ENCODE peak calls at places on chromosomes 1 and 21, in seven cellular contexts. A is A549, J is AG09309, T is breast epithelium, P is GM12864, L is tibial nerve, N is body of pancreas. W is an unnamed sample.

GRCh38 chr21:34846601-34847112 is 177.9 kb downstream of the CLIC6 start:
- DNase-seq in A (peak), J (no peak), T (no peak), P (no peak), L (no peak), N (no peak), W (no peak)

GRCh38 chr1:89142160-89142559 is 16.2 kb upstream of the GBP2 start:
- DNase-seq in A (no peak), J (no peak), T (no peak), P (no peak), L (no peak), N (no peak), W (no peak)

GRCh38 chr1:181969902-181970301 is 91.6 kb downstream of the ZNF648 start:
- DNase-seq in A (no peak), J (no peak), T (no peak), P (no peak), L (no peak), N (no peak), W (no peak)

GRCh38 chr1:38111589-38111988 is 65.0 kb upstream of the POU3F1 start:
- DNase-seq in A (no peak), J (no peak), T (no peak), P (no peak), L (no peak), N (no peak), W (no peak)

GRCh38 chr1:9069324-9070100 is at the start of gene SLC2A5:
- DNase-seq in A (no peak), J (no peak), T (no peak), P (peak), L (peak), N (no peak), W (peak)

GRCh38 chr1:33130297-33130696 is 49.3 kb downstream of the AZIN2 start:
- DNase-seq in A (no peak), J (no peak), T (no peak), P (peak), L (no peak), N (no peak), W (no peak)

GRCh38 chr1:55503663-55504305 is 288.6 kb upstream of the USP24 start:
- DNase-seq in A (no peak), J (no peak), T (no peak), P (no peak), L (no peak), N (no peak), W (no peak)

GRCh38 chr1:14531519-14531918 is 67.0 kb upstream of the KAZN start:
- DNase-seq in A (no peak), J (no peak), T (no peak), P (no peak), L (no peak), N (no peak), W (no peak)

GRCh38 chr1:211735208-211736170 is 60.1 kb upstream of the NEK2 start:
- DNase-seq in A (peak), J (peak), T (peak), P (no peak), L (peak), N (no peak), W (no peak)

GRCh38 chr1:47788761-47789160 is 208.4 kb downstream of the TRABD2B start:
- DNase-seq in A (no peak), J (no peak), T (no peak), P (no peak), L (no peak), N (no peak), W (no peak)

GRCh38 chr1:151847867-151848596 is 5.5 kb downstream of the THEM5 start:
- DNase-seq in A (no peak), J (no peak), T (no peak), P (no peak), L (no peak), N (no peak), W (no peak)

GRCh38 chr1:246012271-246012854 is 494.7 kb downstream of the SMYD3 start:
- DNase-seq in A (peak), J (peak), T (no peak), P (no peak), L (no peak), N (no peak), W (no peak)

GRCh38 chr1:201350884-201351283 is 26.6 kb downstream of the TNNT2 start:
- DNase-seq in A (no peak), J (no peak), T (no peak), P (no peak), L (no peak), N (no peak), W (no peak)

GRCh38 chr1:218224101-218224500 is 61.0 kb upstream of the RRP15 start:
- DNase-seq in A (no peak), J (no peak), T (no peak), P (no peak), L (no peak), N (no peak), W (no peak)
- H3K4me3 ChIP-seq in A (no peak), J (no peak), T (no peak), P (no peak), L (no peak), N (no peak), W (no peak)

DNA sequence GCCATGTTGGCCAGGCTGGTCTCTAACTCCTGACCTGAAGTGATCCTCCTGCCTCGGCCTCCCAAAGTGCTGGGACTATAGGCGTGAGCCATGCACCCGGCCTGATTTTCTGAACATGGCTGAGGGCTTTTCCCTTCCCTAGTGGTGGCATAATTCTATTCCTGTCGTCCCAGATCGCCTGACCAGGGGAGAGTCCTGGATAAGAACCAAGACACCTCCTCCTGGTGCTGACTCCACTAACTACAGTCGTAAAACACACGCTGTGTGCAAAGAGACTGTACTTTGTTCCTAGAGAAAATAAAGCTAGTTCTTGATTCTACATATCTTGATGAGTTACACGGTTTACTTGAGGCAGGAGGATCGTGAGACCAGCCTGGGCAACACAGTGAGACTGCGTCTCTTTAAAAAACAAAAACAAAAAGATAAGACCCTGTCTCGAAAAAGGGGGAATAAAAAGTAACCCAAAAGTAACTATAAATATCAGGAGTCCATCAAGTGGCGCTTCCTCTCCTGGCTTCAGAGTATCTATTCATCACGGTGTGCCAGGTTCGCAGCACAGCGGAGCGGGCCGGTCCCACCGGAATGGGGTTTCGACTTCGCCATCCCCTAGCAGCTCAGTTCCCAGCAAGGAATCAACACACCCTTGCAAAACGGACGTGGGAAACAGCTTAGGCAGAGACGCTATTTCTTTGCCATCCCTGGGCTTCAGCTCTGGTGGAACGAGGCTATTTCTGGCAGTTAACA is 973 bp downstream of the SDF4 start:
- DNase-seq in A (peak), J (peak), T (no peak), P (no peak), L (no peak), N (no peak), W (peak)
- TF ChIP-seq CTCF in A (no peak), J (peak), T (no peak), P (peak), L (no peak), N (no peak), W (no peak)

DNA sequence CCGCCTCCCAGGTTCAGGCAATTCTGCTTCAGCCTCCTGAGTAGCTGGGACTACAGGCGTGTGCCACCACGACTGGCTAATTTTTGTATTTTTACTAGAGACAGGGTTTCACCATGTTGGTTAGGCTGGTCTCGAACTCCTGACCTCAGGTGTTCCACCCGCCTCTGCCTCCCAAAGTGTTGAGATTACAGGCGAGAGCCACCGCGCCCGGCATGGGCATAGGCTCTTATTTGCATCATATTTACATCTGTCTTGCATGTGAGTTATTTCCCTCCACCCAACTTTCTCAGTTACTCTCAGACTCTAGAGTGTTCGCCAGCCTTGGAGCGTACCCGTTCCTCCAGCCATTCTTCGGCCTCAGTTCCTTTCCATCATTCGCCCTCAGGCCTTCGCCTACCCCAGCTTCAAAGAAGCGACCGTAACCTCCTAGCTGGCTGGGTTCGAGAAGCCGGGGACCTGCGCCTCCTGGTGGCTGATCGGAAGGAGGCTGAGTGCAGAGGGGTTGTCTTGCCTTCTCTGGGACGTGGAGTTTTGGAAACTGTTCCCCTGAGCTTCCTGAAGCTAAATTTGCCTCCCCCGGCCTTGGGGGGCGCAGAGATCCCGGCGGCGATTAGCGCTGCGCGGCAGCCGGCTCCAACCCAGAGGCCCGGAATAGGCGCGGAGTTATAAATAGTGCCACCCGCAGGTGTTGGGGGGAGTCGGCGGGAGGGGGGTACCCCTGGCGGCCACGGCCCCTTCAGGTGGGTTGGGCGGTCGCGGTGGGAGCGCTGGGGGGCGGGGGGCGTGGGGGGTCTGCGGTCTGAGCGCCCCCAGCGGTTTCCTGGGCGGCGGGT is 3.6 kb upstream of the ZBTB7B start:
- DNase-seq in A (peak), J (no peak), T (no peak), P (no peak), L (no peak), N (peak), W (peak)
- H3K4me3 ChIP-seq in A (peak), J (peak), T (peak), P (peak), L (peak), N (no peak), W (no peak)

GRCh38 chr21:31752967-31753366 is 21.0 kb upstream of the SCAF4 start:
- DNase-seq in A (no peak), J (no peak), T (no peak), P (no peak), L (no peak), N (no peak), W (no peak)

GRCh38 chr21:31756787-31757186 is 24.9 kb upstream of the SCAF4 start:
- DNase-seq in A (no peak), J (no peak), T (no peak), P (no peak), L (no peak), N (no peak), W (no peak)

GRCh38 chr21:31754561-31754960 is 22.6 kb upstream of the SCAF4 start:
- DNase-seq in A (no peak), J (no peak), T (no peak), P (no peak), L (no peak), N (no peak), W (no peak)

GRCh38 chr21:31753949-31754348 is 22.0 kb upstream of the SCAF4 start:
- DNase-seq in A (no peak), J (no peak), T (no peak), P (no peak), L (no peak), N (no peak), W (no peak)

DNA sequence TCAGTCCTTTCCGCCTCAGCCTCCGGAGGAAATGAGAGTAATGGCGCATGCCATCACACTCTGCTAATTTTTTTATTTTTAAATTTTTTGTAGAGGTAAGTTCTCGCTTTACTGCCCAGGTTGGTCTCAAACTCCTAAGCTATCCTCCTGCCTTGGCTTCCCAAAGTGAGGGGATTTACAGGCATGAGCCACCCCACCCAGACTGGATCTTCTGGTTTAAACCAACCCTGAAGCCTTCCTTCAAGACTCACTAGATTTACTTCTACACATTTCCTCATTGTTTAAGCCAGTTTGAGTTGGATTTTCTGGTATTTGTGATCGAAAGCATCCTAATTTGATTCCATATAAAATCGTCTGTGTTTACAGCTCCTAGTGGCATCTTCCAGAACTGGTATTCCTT is 23.1 kb upstream of the SCAF4 start:
- DNase-seq in A (no peak), J (no peak), T (no peak), P (no peak), L (no peak), N (no peak), W (no peak)
- TF ChIP-seq CTCF in A (no peak), J (no peak), T (no peak), P (no peak), L (no peak), N (no peak), W (no peak)

GRCh38 chr1:178959543-178960460 is 65.9 kb upstream of the FAM20B start:
- DNase-seq in A (no peak), J (no peak), T (no peak), P (no peak), L (no peak), N (no peak), W (no peak)

GRCh38 chr1:178961868-178962267 is 63.8 kb upstream of the FAM20B start:
- DNase-seq in A (no peak), J (no peak), T (no peak), P (no peak), L (no peak), N (no peak), W (no peak)

GRCh38 chr1:178961331-178961730 is 64.4 kb upstream of the FAM20B start:
- DNase-seq in A (no peak), J (no peak), T (no peak), P (no peak), L (no peak), N (no peak), W (no peak)

GRCh38 chr1:178958491-178958890 is 67.2 kb upstream of the FAM20B start:
- DNase-seq in A (no peak), J (no peak), T (no peak), P (no peak), L (no peak), N (no peak), W (no peak)

DNA sequence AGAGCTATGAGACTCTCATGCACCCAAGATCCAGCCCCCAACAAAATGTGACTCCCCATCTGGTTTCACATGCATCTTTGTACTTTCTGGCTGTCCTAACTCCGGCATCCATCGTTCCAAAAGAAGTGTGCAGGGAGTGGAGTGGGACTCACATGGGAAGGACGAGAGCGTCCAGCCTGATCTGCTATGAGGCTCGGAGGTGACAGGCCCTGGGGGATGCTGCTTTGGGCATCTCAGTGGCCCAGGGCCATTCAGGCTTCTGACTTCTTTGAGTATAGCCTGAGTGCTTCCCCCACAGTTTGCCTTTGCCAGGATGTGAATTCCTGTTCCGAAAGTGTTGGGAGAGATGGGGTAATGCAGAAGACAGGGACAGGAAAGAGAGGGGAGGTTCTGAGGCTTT is 64.9 kb upstream of the FAM20B start:
- DNase-seq in A (no peak), J (no peak), T (no peak), P (no peak), L (no peak), N (no peak), W (no peak)
- H3K4me3 ChIP-seq in A (no peak), J (no peak), T (no peak), P (no peak), L (no peak), N (no peak), W (no peak)

GRCh38 chr1:42266253-42267135 is 68.5 kb downstream of the FOXJ3 start:
- DNase-seq in A (no peak), J (no peak), T (no peak), P (no peak), L (no peak), N (no peak), W (no peak)
- TF ChIP-seq CTCF in A (no peak), J (no peak), T (no peak), P (peak), L (no peak), N (no peak), W (no peak)

GRCh38 chr1:24043345-24044032 is 63.4 kb upstream of the SRSF10 start:
- DNase-seq in A (no peak), J (no peak), T (no peak), P (no peak), L (no peak), N (no peak), W (no peak)

GRCh38 chr1:24048205-24048869 is 63.6 kb downstream of the MYOM3 start:
- DNase-seq in A (no peak), J (no peak), T (no peak), P (no peak), L (no peak), N (no peak), W (no peak)

GRCh38 chr1:24042375-24042774 is 62.2 kb upstream of the SRSF10 start:
- DNase-seq in A (no peak), J (no peak), T (no peak), P (no peak), L (no peak), N (no peak), W (no peak)

GRCh38 chr1:24047101-24047459 is 64.9 kb downstream of the MYOM3 start:
- DNase-seq in A (peak), J (no peak), T (no peak), P (no peak), L (peak), N (no peak), W (no peak)

GRCh38 chr1:24045766-24046165 is 65.6 kb upstream of the SRSF10 start:
- DNase-seq in A (no peak), J (no peak), T (no peak), P (no peak), L (no peak), N (no peak), W (no peak)
- H3K4me3 ChIP-seq in A (no peak), J (no peak), T (no peak), P (no peak), L (no peak), N (no peak), W (no peak)

DNA sequence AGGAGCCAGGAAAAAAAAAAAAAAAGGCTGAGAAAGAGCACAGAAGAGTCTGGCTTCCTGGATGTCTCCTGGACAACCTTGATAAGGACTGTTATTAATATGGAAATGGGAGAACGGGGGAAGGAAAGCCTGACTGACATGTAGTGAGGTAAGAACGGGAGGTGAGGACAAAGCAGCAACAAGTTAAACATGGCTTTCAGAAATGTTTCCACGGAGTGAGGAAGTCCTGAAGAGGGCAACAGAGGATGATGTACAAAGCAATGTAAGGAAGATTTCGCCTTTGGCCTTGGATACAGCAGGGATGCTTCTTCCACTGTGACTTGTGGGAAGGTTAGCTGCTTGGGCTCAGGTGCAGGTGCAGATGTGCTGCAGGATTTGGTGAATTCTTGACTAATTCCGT is 11.9 kb upstream of the NIBAN1 start:
- DNase-seq in A (no peak), J (no peak), T (no peak), P (no peak), L (no peak), N (no peak), W (no peak)
- TF ChIP-seq CTCF in A (peak), J (peak), T (no peak), P (no peak), L (no peak), N (no peak), W (no peak)

GRCh38 chr1:228321895-228322294 is 84.7 kb downstream of the TRIM11 start:
- DNase-seq in A (no peak), J (no peak), T (no peak), P (no peak), L (no peak), N (no peak), W (peak)
- H3K4me3 ChIP-seq in A (no peak), J (no peak), T (no peak), P (no peak), L (no peak), N (no peak), W (no peak)

DNA sequence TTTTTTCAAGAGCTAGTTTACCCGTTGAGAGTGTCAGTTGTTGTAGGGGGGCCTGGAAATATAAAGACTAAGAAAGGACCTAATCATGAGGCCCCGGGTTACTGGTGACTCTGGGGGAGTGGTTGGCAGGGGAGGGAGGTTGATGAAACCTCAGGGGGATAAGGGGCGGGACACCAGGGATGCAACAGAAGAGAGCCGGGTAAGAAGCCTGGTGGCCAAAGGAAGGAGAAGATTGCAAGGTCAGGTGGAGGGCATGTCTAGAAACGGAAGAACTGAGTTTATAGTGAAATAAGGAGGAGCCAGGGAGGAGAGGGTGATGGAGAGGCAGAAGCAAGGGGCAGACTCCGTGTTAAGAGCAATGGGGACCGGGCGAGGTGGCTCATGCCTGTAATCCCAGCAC is 12.5 kb upstream of the SPOCD1 start:
- DNase-seq in A (no peak), J (no peak), T (no peak), P (no peak), L (no peak), N (no peak), W (no peak)
- TF ChIP-seq CTCF in A (no peak), J (no peak), T (no peak), P (no peak), L (no peak), N (no peak), W (no peak)

W was measured in mucosa of descending colon.